ENCODE peak calls at places on chromosomes 3 and 15, in seven cellular contexts. W is MM.1S, N is hepatocyte, V is HCT116, F is GM23248, M is neural progenitor cell, S is GM23338. Q is an unnamed sample.

GRCh38 chr3:177300039-177300833 is 103.0 kb upstream of the TBL1XR1 start:
- DNase-seq in W (no peak), N (peak), V (no peak), F (peak), M (peak), S (no peak), Q (peak)

GRCh38 chr15:47431501-47431900 is 285.8 kb upstream of the SEMA6D start:
- DNase-seq in W (no peak), N (no peak), V (no peak), F (peak), M (no peak), S (no peak), Q (peak)

GRCh38 chr15:76987276-76987675 is 7.7 kb upstream of the PSTPIP1 start:
- DNase-seq in W (no peak), N (no peak), V (no peak), F (no peak), M (no peak), S (no peak), Q (no peak)

GRCh38 chr3:129686941-129687340 is 80.5 kb upstream of the PLXND1 start:
- DNase-seq in W (no peak), N (peak), V (no peak), F (no peak), M (no peak), S (peak), Q (peak)

GRCh38 chr3:31776016-31776415 is 205.0 kb downstream of the OSBPL10 start:
- DNase-seq in W (no peak), N (no peak), V (no peak), F (peak), M (no peak), S (no peak), Q (no peak)

GRCh38 chr3:177320765-177321247 is 123.5 kb upstream of the TBL1XR1 start:
- DNase-seq in W (peak), N (no peak), V (no peak), F (no peak), M (no peak), S (no peak), Q (no peak)

GRCh38 chr3:5190147-5190791 is 2.8 kb downstream of the EDEM1 start:
- DNase-seq in W (no peak), N (no peak), V (no peak), F (no peak), M (no peak), S (no peak), Q (no peak)

GRCh38 chr3:197404030-197404429 is 105.6 kb upstream of the DLG1 start:
- DNase-seq in W (no peak), N (no peak), V (no peak), F (no peak), M (no peak), S (peak), Q (no peak)

GRCh38 chr3:123282461-123282860 is 80.7 kb downstream of the SEC22A start:
- DNase-seq in W (no peak), N (no peak), V (no peak), F (no peak), M (no peak), S (peak), Q (no peak)

GRCh38 chr3:187916072-187916471 is 170.8 kb upstream of the BCL6 start:
- DNase-seq in W (no peak), N (no peak), V (no peak), F (no peak), M (no peak), S (peak), Q (no peak)

GRCh38 chr3:178457506-178457905 is 78.7 kb upstream of the KCNMB2 start:
- DNase-seq in W (no peak), N (no peak), V (no peak), F (no peak), M (no peak), S (no peak), Q (no peak)

GRCh38 chr3:142117052-142117451 is 32.3 kb downstream of the TFDP2 start:
- DNase-seq in W (peak), N (no peak), V (peak), F (no peak), M (no peak), S (no peak), Q (peak)

GRCh38 chr15:67865766-67866165 is 25.9 kb upstream of the RNU6-1 start:
- DNase-seq in W (no peak), N (no peak), V (no peak), F (no peak), M (peak), S (no peak), Q (no peak)

GRCh38 chr3:162799910-162800309 is 1303.3 kb downstream of the OTOL1 start:
- DNase-seq in W (no peak), N (no peak), V (no peak), F (peak), M (no peak), S (peak), Q (peak)

GRCh38 chr3:34056951-34057390 is 258.5 kb downstream of the PDCD6IP start:
- DNase-seq in W (peak), N (no peak), V (no peak), F (peak), M (no peak), S (no peak), Q (no peak)

GRCh38 chr3:46266598-46266997 is 24.3 kb downstream of the CCR3 start:
- DNase-seq in W (no peak), N (no peak), V (no peak), F (peak), M (no peak), S (no peak), Q (peak)

GRCh38 chr15:63198315-63198714 is 8.9 kb downstream of the RAB8B start:
- DNase-seq in W (no peak), N (no peak), V (no peak), F (peak), M (no peak), S (no peak), Q (no peak)

GRCh38 chr3:172746476-172746875 is 4.0 kb upstream of the ECT2 start:
- DNase-seq in W (no peak), N (no peak), V (no peak), F (peak), M (no peak), S (no peak), Q (peak)

GRCh38 chr3:121976727-121977126 is 45.3 kb downstream of the ILDR1 start:
- DNase-seq in W (no peak), N (no peak), V (no peak), F (no peak), M (no peak), S (no peak), Q (no peak)

GRCh38 chr3:128226186-128226725 is 73.0 kb downstream of the EEFSEC start:
- DNase-seq in W (no peak), N (no peak), V (no peak), F (peak), M (peak), S (peak), Q (no peak)

GRCh38 chr3:45986303-45986982 is 9.2 kb downstream of the FYCO1 start:
- DNase-seq in W (no peak), N (peak), V (no peak), F (peak), M (no peak), S (no peak), Q (peak)

GRCh38 chr3:115212615-115213014 is 65.5 kb upstream of the ZBTB20 start:
- DNase-seq in W (peak), N (no peak), V (no peak), F (no peak), M (no peak), S (peak), Q (no peak)

GRCh38 chr3:27728195-27729087 is 6.3 kb upstream of the EOMES start:
- DNase-seq in W (no peak), N (no peak), V (no peak), F (peak), M (peak), S (peak), Q (no peak)

GRCh38 chr3:120831066-120831465 is 76.9 kb upstream of the STXBP5L start:
- DNase-seq in W (no peak), N (no peak), V (no peak), F (no peak), M (no peak), S (peak), Q (no peak)

GRCh38 chr3:139301183-139301582 is 42.6 kb upstream of the MRPS22 start:
- DNase-seq in W (no peak), N (no peak), V (no peak), F (peak), M (no peak), S (no peak), Q (peak)

GRCh38 chr3:143644370-143645089 is 203.7 kb downstream of the SLC9A9 start:
- DNase-seq in W (peak), N (peak), V (peak), F (peak), M (peak), S (peak), Q (peak)

GRCh38 chr15:39720721-39721611 is 61.7 kb downstream of the FSIP1 start:
- DNase-seq in W (no peak), N (peak), V (no peak), F (peak), M (no peak), S (no peak), Q (peak)

GRCh38 chr15:56678562-56678961 is 54.7 kb downstream of the ZNF280D start:
- DNase-seq in W (peak), N (no peak), V (no peak), F (no peak), M (no peak), S (no peak), Q (no peak)

GRCh38 chr3:194112120-194113106 is 23.5 kb upstream of the HES1 start:
- DNase-seq in W (no peak), N (peak), V (no peak), F (no peak), M (no peak), S (no peak), Q (peak)

GRCh38 chr3:153350420-153350819 is 188.4 kb downstream of the RAP2B start:
- DNase-seq in W (peak), N (peak), V (peak), F (peak), M (no peak), S (no peak), Q (peak)

GRCh38 chr3:151593923-151594322 is 133.1 kb upstream of the IGSF10 start:
- DNase-seq in W (no peak), N (no peak), V (no peak), F (peak), M (no peak), S (no peak), Q (peak)

GRCh38 chr15:42785569-42785968 is 48.6 kb upstream of the CDAN1 start:
- DNase-seq in W (no peak), N (no peak), V (no peak), F (no peak), M (no peak), S (no peak), Q (no peak)

GRCh38 chr3:174251696-174252095 is 607.4 kb upstream of the NAALADL2 start:
- DNase-seq in W (no peak), N (peak), V (no peak), F (no peak), M (no peak), S (no peak), Q (no peak)

GRCh38 chr15:41860049-41860828 is 21.6 kb downstream of the PLA2G4B start:
- DNase-seq in W (no peak), N (no peak), V (no peak), F (no peak), M (peak), S (no peak), Q (no peak)

GRCh38 chr3:24242012-24242698 is 252.5 kb downstream of the THRB start:
- DNase-seq in W (no peak), N (no peak), V (no peak), F (peak), M (no peak), S (peak), Q (peak)

GRCh38 chr3:167564612-167565011 is 89.1 kb downstream of the WDR49 start:
- DNase-seq in W (no peak), N (no peak), V (no peak), F (no peak), M (no peak), S (no peak), Q (no peak)

GRCh38 chr15:100234158-100235029 is 107.4 kb downstream of the ADAMTS17 start:
- DNase-seq in W (no peak), N (no peak), V (no peak), F (no peak), M (no peak), S (no peak), Q (no peak)

GRCh38 chr15:87201986-87202385 is 1054.6 kb downstream of the NTRK3 start:
- DNase-seq in W (no peak), N (no peak), V (no peak), F (no peak), M (no peak), S (no peak), Q (no peak)

GRCh38 chr3:98777286-98777685 is 14.1 kb downstream of the ST3GAL6 start:
- DNase-seq in W (no peak), N (peak), V (no peak), F (no peak), M (no peak), S (no peak), Q (no peak)

GRCh38 chr3:152719264-152719663 is 115.7 kb upstream of the P2RY1 start:
- DNase-seq in W (no peak), N (peak), V (no peak), F (peak), M (no peak), S (no peak), Q (peak)

GRCh38 chr3:150303776-150304175 is 104.3 kb upstream of the TSC22D2 start:
- DNase-seq in W (peak), N (no peak), V (peak), F (no peak), M (peak), S (peak), Q (peak)

GRCh38 chr3:150300376-150300775 is 107.7 kb upstream of the TSC22D2 start:
- DNase-seq in W (no peak), N (no peak), V (no peak), F (peak), M (no peak), S (no peak), Q (peak)

GRCh38 chr3:150302246-150302645 is 105.9 kb upstream of the TSC22D2 start:
- DNase-seq in W (no peak), N (no peak), V (no peak), F (peak), M (no peak), S (no peak), Q (no peak)

GRCh38 chr3:150299221-150299620 is 108.9 kb upstream of the TSC22D2 start:
- DNase-seq in W (no peak), N (no peak), V (no peak), F (no peak), M (no peak), S (peak), Q (no peak)

DNA sequence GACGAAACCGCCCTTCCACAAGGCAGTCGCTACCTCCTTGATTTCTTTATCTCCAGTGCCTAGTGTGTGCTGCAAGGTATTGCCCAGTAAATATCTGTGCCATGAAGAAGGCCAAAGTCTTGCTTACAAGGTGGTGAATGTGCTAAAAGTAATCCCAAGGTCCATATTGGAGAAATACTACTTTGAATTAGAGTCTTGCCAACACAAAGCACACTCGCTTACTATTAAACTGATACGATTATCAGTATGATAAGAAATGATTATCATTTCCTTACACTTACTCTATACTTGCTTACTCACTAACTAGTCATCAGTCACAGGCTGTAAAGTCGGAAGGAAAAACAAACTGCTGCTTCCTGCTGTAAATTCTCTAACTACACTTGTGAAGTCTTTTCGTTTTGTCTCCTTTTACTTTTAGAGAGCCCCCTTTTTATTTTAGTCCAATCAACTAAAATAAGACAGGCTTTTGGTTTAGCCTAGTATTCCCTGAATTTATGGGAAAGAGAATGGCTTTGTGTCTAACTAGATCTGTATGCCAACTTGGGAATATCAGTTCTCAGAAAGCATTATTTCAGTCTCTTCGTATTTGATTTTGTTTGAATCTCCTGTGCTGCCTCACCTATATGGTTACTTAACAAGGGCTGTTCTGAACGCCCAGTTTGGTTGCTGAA is 107.1 kb upstream of the TSC22D2 start:
- DNase-seq in W (no peak), N (no peak), V (no peak), F (peak), M (no peak), S (no peak), Q (peak)
- TF ChIP-seq EZH2phosphoT487 in W (no peak), N (no peak), V (no peak), F (no peak), M (no peak), S (no peak), Q (no peak)

DNA sequence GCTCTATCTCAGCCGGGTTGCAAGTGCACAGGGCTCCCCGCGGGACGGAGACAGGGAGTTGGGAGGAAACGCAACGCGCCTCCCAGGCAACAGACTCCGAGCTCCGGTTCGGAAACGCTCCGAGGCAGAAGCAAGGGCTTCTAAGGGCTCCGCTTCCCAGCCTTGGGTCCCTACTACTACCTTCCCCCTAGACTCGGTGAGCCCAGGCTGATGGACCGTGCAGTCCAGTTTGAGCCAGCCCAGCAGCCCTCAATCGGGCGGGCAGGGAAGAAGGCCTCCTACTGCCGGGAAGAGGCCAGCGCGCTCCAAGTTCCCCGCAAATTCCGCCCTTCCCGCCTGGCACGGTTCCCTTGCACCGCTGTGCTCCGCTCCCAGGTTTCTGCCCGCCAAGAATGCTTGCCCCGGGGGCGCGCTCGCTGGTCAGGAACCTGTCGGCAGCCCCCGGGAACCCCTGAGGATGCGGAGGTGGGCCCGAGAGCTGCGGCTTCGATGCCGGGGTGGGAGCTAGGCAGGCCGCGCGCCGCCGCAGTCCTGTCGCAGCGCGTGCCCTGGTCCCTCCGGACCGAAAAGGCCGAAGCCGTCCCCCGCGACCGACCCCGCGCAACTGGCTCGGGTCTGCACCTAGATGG is 728 bp downstream of the TRANK1 start:
- DNase-seq in W (no peak), N (peak), V (no peak), F (peak), M (peak), S (peak), Q (peak)
- TF ChIP-seq EZH2 in W (no peak), N (no peak), V (no peak), F (no peak), M (peak), S (peak), Q (peak)

DNA sequence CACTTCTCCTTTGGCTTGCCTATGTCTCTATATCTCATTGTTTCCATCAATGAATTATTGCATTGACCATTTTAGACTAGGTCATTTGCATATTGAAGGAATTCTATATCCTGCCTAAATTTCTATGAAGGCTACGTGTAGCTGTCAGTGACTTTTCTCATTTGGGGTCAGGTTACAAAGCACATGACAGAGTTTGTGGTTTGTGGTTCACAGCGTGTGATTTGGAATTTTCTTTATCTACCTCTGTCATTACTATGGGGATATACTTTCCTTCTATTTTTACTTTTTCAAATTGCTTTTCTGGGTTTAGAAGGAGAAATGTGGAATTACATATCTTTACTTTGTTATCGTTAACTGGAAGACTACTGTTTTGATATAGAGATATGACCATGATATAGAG is 317.3 kb upstream of the CFAP20DC start:
- DNase-seq in W (peak), N (no peak), V (no peak), F (no peak), M (no peak), S (no peak), Q (peak)
- TF ChIP-seq EZH2phosphoT487 in W (no peak), N (no peak), V (no peak), F (no peak), M (no peak), S (no peak), Q (no peak)

DNA sequence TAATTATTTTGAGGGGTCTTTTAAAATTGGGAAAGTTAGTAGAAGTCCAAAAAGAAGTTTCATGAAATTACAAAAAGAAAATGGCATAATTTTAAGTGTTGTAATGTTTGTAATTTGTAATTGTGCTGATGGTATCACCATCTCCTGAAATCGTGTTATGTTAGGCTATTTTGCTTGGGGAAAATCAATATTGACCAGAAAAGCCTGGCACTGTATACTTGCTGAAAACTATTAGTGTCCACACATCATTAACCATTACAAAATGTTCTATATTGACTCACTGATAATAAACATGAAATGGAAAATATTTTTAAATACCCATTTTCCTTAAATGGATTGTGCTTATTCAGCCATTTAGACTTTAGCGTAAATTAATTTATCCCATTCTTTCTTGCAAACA is 40.3 kb upstream of the ZBED2 start:
- DNase-seq in W (no peak), N (no peak), V (no peak), F (no peak), M (no peak), S (no peak), Q (no peak)
- TF ChIP-seq EZH2 in W (no peak), N (no peak), V (no peak), F (no peak), M (no peak), S (no peak), Q (no peak)

GRCh38 chr15:80613762-80614365 is 81.2 kb upstream of the ABHD17C start:
- DNase-seq in W (no peak), N (no peak), V (no peak), F (no peak), M (no peak), S (peak), Q (no peak)

GRCh38 chr15:80618666-80619481 is 76.2 kb upstream of the ABHD17C start:
- DNase-seq in W (no peak), N (no peak), V (no peak), F (peak), M (no peak), S (no peak), Q (no peak)

GRCh38 chr15:80614711-80615360 is 80.3 kb upstream of the ABHD17C start:
- DNase-seq in W (no peak), N (no peak), V (no peak), F (no peak), M (no peak), S (no peak), Q (no peak)

GRCh38 chr15:80615361-80615736 is 79.8 kb upstream of the ABHD17C start:
- DNase-seq in W (no peak), N (no peak), V (no peak), F (no peak), M (no peak), S (no peak), Q (no peak)

GRCh38 chr15:80615783-80616391 is 79.2 kb upstream of the ABHD17C start:
- DNase-seq in W (no peak), N (peak), V (no peak), F (peak), M (no peak), S (no peak), Q (peak)
- TF ChIP-seq EZH2phosphoT487 in W (no peak), N (no peak), V (no peak), F (no peak), M (no peak), S (no peak), Q (no peak)

GRCh38 chr3:111072016-111072891 is 638 bp downstream of the NECTIN3 start:
- DNase-seq in W (peak), N (peak), V (no peak), F (peak), M (peak), S (peak), Q (peak)
- TF ChIP-seq EZH2 in W (no peak), N (no peak), V (no peak), F (no peak), M (peak), S (no peak), Q (no peak)

GRCh38 chr15:88491158-88491557 is 23.6 kb downstream of the MRPS11 start:
- DNase-seq in W (no peak), N (no peak), V (no peak), F (no peak), M (no peak), S (peak), Q (no peak)
- TF ChIP-seq EZH2phosphoT487 in W (no peak), N (no peak), V (no peak), F (no peak), M (no peak), S (no peak), Q (no peak)